ENCODE peak calls at places on chromosome 20, in ten cellular contexts. One of them, this sample, is unnamed.

GRCh38 chr20:23223908-23224307 is 126.7 kb upstream of the NXT1 start:
- DNase-seq in IMR-90: no peak
- DNase-seq in Peyer's patch: no peak
- DNase-seq in breast epithelium: no peak
- DNase-seq in tibial nerve: no peak
- DNase-seq in stomach: no peak
- DNase-seq in endothelial cell of umbilical vein: no peak
- DNase-seq in heart left ventricle: no peak
- DNase-seq in uterus: no peak
- DNase-seq in ovary: no peak
- DNase-seq in this sample: no peak

GRCh38 chr20:2010533-2010932 is 16.7 kb upstream of the PDYN start:
- DNase-seq in uterus: no peak
- DNase-seq in stomach: no peak
- DNase-seq in heart left ventricle: no peak
- DNase-seq in ovary: no peak
- DNase-seq in IMR-90: no peak
- DNase-seq in breast epithelium: no peak
- DNase-seq in Peyer's patch: no peak
- DNase-seq in endothelial cell of umbilical vein: no peak
- DNase-seq in tibial nerve: no peak
- DNase-seq in this sample: no peak

GRCh38 chr20:62142252-62143117 is 709 bp downstream of the PSMA7 start:
- DNase-seq in breast epithelium: no peak
- DNase-seq in endothelial cell of umbilical vein: peak
- DNase-seq in tibial nerve: no peak
- DNase-seq in Peyer's patch: peak
- DNase-seq in ovary: peak
- DNase-seq in IMR-90: no peak
- DNase-seq in uterus: no peak
- DNase-seq in heart left ventricle: no peak
- DNase-seq in stomach: peak
- DNase-seq in this sample: no peak

GRCh38 chr20:13017235-13017634 is 8.5 kb downstream of the SPTLC3 start:
- DNase-seq in stomach: no peak
- DNase-seq in heart left ventricle: no peak
- DNase-seq in tibial nerve: no peak
- DNase-seq in ovary: no peak
- DNase-seq in breast epithelium: no peak
- DNase-seq in uterus: no peak
- DNase-seq in IMR-90: peak
- DNase-seq in endothelial cell of umbilical vein: no peak
- DNase-seq in Peyer's patch: no peak
- DNase-seq in this sample: no peak

GRCh38 chr20:44483112-44483511 is 7.4 kb downstream of the TTPAL start:
- DNase-seq in Peyer's patch: no peak
- DNase-seq in breast epithelium: no peak
- DNase-seq in ovary: no peak
- DNase-seq in IMR-90: no peak
- DNase-seq in tibial nerve: no peak
- DNase-seq in endothelial cell of umbilical vein: no peak
- DNase-seq in heart left ventricle: no peak
- DNase-seq in uterus: no peak
- DNase-seq in stomach: no peak
- DNase-seq in this sample: no peak

GRCh38 chr20:58715709-58716475 is 23.3 kb downstream of the NPEPL1 start:
- DNase-seq in uterus: no peak
- DNase-seq in IMR-90: no peak
- DNase-seq in heart left ventricle: peak
- DNase-seq in Peyer's patch: peak
- DNase-seq in breast epithelium: peak
- DNase-seq in tibial nerve: no peak
- DNase-seq in ovary: no peak
- DNase-seq in endothelial cell of umbilical vein: no peak
- DNase-seq in stomach: peak
- DNase-seq in this sample: peak

GRCh38 chr20:33552519-33552918 is 62.6 kb downstream of the CBFA2T2 start:
- DNase-seq in breast epithelium: no peak
- DNase-seq in stomach: no peak
- DNase-seq in ovary: no peak
- DNase-seq in endothelial cell of umbilical vein: no peak
- DNase-seq in IMR-90: no peak
- DNase-seq in uterus: no peak
- DNase-seq in tibial nerve: no peak
- DNase-seq in heart left ventricle: no peak
- DNase-seq in Peyer's patch: no peak
- DNase-seq in this sample: no peak

GRCh38 chr20:30485331-30486102 is 771.9 kb upstream of the DEFB115 start:
- DNase-seq in IMR-90: no peak
- DNase-seq in tibial nerve: no peak
- DNase-seq in endothelial cell of umbilical vein: no peak
- DNase-seq in uterus: no peak
- DNase-seq in Peyer's patch: no peak
- DNase-seq in heart left ventricle: no peak
- DNase-seq in stomach: no peak
- DNase-seq in breast epithelium: no peak
- DNase-seq in ovary: no peak
- DNase-seq in this sample: no peak

GRCh38 chr20:34560141-34560523 is 1.6 kb downstream of the MAP1LC3A start:
- DNase-seq in stomach: no peak
- DNase-seq in tibial nerve: no peak
- DNase-seq in uterus: peak
- DNase-seq in breast epithelium: peak
- DNase-seq in IMR-90: no peak
- DNase-seq in heart left ventricle: no peak
- DNase-seq in Peyer's patch: peak
- DNase-seq in endothelial cell of umbilical vein: no peak
- DNase-seq in ovary: peak
- DNase-seq in this sample: peak

GRCh38 chr20:44549123-44549522 is 27.3 kb upstream of the SERINC3 start:
- DNase-seq in breast epithelium: no peak
- DNase-seq in ovary: no peak
- DNase-seq in IMR-90: peak
- DNase-seq in tibial nerve: no peak
- DNase-seq in uterus: no peak
- DNase-seq in stomach: no peak
- DNase-seq in endothelial cell of umbilical vein: peak
- DNase-seq in heart left ventricle: no peak
- DNase-seq in Peyer's patch: no peak
- DNase-seq in this sample: no peak

GRCh38 chr20:56924976-56925695 is 296.0 kb downstream of the TFAP2C start:
- DNase-seq in heart left ventricle: no peak
- DNase-seq in IMR-90: no peak
- DNase-seq in ovary: no peak
- DNase-seq in tibial nerve: no peak
- DNase-seq in breast epithelium: no peak
- DNase-seq in uterus: no peak
- DNase-seq in stomach: no peak
- DNase-seq in Peyer's patch: no peak
- DNase-seq in endothelial cell of umbilical vein: no peak
- DNase-seq in this sample: no peak

GRCh38 chr20:731891-732560 is 36.3 kb downstream of the SLC52A3 start:
- DNase-seq in endothelial cell of umbilical vein: no peak
- DNase-seq in ovary: no peak
- DNase-seq in heart left ventricle: no peak
- DNase-seq in stomach: no peak
- DNase-seq in IMR-90: no peak
- DNase-seq in tibial nerve: no peak
- DNase-seq in breast epithelium: no peak
- DNase-seq in Peyer's patch: no peak
- DNase-seq in uterus: no peak
- DNase-seq in this sample: no peak

GRCh38 chr20:32461836-32462600 is 103.9 kb downstream of the ASXL1 start:
- DNase-seq in tibial nerve: no peak
- DNase-seq in ovary: no peak
- DNase-seq in endothelial cell of umbilical vein: no peak
- DNase-seq in IMR-90: no peak
- DNase-seq in heart left ventricle: no peak
- DNase-seq in Peyer's patch: no peak
- DNase-seq in stomach: no peak
- DNase-seq in uterus: no peak
- DNase-seq in breast epithelium: no peak
- DNase-seq in this sample: peak

GRCh38 chr20:60395993-60396392 is 437.8 kb downstream of the CDH26 start:
- DNase-seq in heart left ventricle: no peak
- DNase-seq in stomach: no peak
- DNase-seq in Peyer's patch: no peak
- DNase-seq in uterus: no peak
- DNase-seq in IMR-90: no peak
- DNase-seq in ovary: no peak
- DNase-seq in endothelial cell of umbilical vein: no peak
- DNase-seq in breast epithelium: no peak
- DNase-seq in tibial nerve: no peak
- DNase-seq in this sample: no peak

GRCh38 chr20:46120136-46120535 is 2.0 kb downstream of the CD40 start:
- DNase-seq in Peyer's patch: peak
- DNase-seq in endothelial cell of umbilical vein: no peak
- DNase-seq in tibial nerve: no peak
- DNase-seq in heart left ventricle: no peak
- DNase-seq in breast epithelium: no peak
- DNase-seq in ovary: no peak
- DNase-seq in uterus: no peak
- DNase-seq in stomach: no peak
- DNase-seq in IMR-90: no peak
- DNase-seq in this sample: no peak
- H3K4me3 ChIP-seq in Peyer's patch: peak
- H3K4me3 ChIP-seq in endothelial cell of umbilical vein: no peak
- H3K4me3 ChIP-seq in tibial nerve: no peak
- H3K4me3 ChIP-seq in heart left ventricle: no peak
- H3K4me3 ChIP-seq in breast epithelium: no peak
- H3K4me3 ChIP-seq in ovary: no peak
- H3K4me3 ChIP-seq in uterus: no peak
- H3K4me3 ChIP-seq in stomach: no peak
- H3K4me3 ChIP-seq in IMR-90: no peak
- H3K4me3 ChIP-seq in this sample: no peak

GRCh38 chr20:49561256-49561655 is 6.7 kb downstream of the PTGIS start:
- DNase-seq in heart left ventricle: no peak
- DNase-seq in ovary: no peak
- DNase-seq in uterus: no peak
- DNase-seq in IMR-90: no peak
- DNase-seq in Peyer's patch: no peak
- DNase-seq in tibial nerve: no peak
- DNase-seq in stomach: peak
- DNase-seq in breast epithelium: no peak
- DNase-seq in endothelial cell of umbilical vein: no peak
- DNase-seq in this sample: no peak
- H3K27ac ChIP-seq in heart left ventricle: peak
- H3K27ac ChIP-seq in ovary: peak
- H3K27ac ChIP-seq in uterus: peak
- H3K27ac ChIP-seq in IMR-90: no peak
- H3K27ac ChIP-seq in Peyer's patch: no peak
- H3K27ac ChIP-seq in tibial nerve: no peak
- H3K27ac ChIP-seq in stomach: peak
- H3K27ac ChIP-seq in breast epithelium: peak
- H3K27ac ChIP-seq in endothelial cell of umbilical vein: peak
- H3K27ac ChIP-seq in this sample: no peak

DNA sequence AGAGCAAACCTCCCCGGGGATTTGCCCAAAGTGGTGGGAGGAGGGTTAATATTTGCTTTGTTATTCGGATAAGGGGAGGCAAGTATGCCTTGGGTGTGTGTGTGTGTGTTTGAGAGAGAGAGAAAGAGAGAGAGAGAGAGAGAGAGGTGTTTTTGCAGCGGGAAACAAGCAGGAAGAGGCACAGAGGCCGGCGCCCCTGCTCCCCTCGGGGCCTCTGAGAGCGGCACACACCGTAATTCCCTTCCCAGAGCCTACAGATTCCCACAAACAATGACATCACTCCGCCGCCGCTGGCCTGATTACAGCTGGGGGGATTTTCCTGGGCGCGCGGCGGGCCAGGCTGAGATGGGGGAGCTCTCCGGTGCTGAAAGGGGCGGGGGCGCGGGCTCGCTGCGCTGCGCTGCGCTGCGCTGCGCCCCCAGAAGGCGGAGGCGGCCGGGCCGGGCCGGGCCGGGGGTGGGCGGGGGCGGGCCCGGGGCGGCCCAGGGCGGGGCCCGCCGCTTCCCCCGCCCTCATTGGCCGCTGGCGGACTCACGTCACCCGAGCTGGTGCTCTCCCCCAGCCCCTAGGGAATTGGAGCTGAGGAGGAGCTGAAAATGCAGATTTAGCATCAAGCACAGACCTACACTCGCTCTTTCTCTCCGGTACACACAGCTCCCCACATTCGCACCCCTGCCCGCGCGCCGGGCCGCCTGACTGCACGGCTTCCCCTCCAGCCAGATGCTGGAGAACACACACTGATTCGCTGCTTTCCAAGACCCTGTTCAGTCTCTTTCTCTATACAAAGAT is at the start of gene PCSK2:
- DNase-seq in heart left ventricle: no peak
- DNase-seq in breast epithelium: no peak
- DNase-seq in Peyer's patch: no peak
- DNase-seq in endothelial cell of umbilical vein: no peak
- DNase-seq in tibial nerve: peak
- DNase-seq in IMR-90: peak
- DNase-seq in uterus: no peak
- DNase-seq in ovary: peak
- DNase-seq in stomach: peak
- DNase-seq in this sample: no peak
- TF ChIP-seq POLR2A in heart left ventricle: no peak
- TF ChIP-seq POLR2A in breast epithelium: no peak
- TF ChIP-seq POLR2A in Peyer's patch: no peak
- TF ChIP-seq POLR2A in endothelial cell of umbilical vein: no peak
- TF ChIP-seq POLR2A in tibial nerve: no peak
- TF ChIP-seq POLR2A in IMR-90: no peak
- TF ChIP-seq POLR2A in uterus: no peak
- TF ChIP-seq POLR2A in ovary: peak
- TF ChIP-seq POLR2A in stomach: no peak
- TF ChIP-seq POLR2A in this sample: no peak

DNA sequence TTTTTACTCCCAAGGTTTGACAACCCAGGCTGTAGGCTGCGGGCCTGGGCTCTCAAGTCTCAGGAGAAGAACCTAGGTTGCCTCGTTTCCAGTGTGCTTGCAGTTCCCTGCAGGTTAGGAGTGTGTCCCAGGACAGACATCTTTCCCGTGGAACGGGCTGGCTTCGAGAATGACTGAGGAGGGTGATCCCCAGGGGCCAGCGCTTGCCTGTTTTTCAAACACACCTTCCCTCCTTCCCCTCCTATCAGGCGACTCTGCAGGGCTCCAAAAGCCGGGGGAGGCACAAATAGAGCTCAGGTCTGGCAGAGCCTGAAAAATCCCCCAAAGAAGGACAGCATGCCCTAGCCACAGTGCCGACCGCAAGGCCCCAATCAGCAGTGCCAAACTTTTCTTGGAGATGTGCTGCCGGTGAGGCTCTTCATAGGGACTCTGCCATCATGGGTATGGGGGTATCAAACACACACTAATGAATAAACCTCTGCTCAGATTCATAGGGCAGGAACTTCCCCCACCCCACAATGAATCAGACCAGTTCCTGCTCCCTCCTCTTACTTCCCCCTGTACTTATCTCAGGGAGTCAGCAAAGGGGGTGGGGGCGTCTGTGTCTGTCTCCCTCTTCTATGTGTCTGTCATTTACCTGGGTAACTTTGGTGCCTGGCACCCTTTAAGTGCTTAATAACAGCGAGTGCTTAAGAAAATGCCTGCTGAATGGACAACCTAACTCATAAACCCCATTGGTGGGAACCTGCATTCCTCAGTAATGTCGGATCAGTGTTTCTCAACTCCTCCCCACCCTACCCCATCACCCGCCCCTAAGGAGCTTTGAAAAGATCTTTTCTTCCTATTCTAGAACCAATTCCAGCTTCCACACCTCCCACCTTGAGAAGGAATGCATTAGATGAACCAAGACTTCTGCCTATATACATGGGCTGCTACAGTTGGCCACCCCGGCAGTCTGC is 1.6 kb downstream of the KCNG1 start:
- DNase-seq in Peyer's patch: no peak
- DNase-seq in IMR-90: peak
- DNase-seq in endothelial cell of umbilical vein: no peak
- DNase-seq in tibial nerve: no peak
- DNase-seq in uterus: no peak
- DNase-seq in heart left ventricle: no peak
- DNase-seq in ovary: no peak
- DNase-seq in stomach: no peak
- DNase-seq in breast epithelium: no peak
- DNase-seq in this sample: no peak
- H3K4me3 ChIP-seq in Peyer's patch: no peak
- H3K4me3 ChIP-seq in IMR-90: peak
- H3K4me3 ChIP-seq in endothelial cell of umbilical vein: no peak
- H3K4me3 ChIP-seq in tibial nerve: no peak
- H3K4me3 ChIP-seq in uterus: peak
- H3K4me3 ChIP-seq in heart left ventricle: no peak
- H3K4me3 ChIP-seq in ovary: peak
- H3K4me3 ChIP-seq in stomach: no peak
- H3K4me3 ChIP-seq in breast epithelium: no peak
- H3K4me3 ChIP-seq in this sample: no peak